ENCODE peak calls at places on chromosome 12, in five cellular contexts. G is trophoblast cell, X is IMR-90, K is H9, J is mesenchymal stem cell. H is an unnamed sample.

GRCh38 chr12:39127401-39127800 is 222.0 kb upstream of the CPNE8 start:
- DNase-seq in G (peak), X (no peak), K (no peak), J (peak), H (no peak)

GRCh38 chr12:79552186-79552585 is 138.6 kb downstream of the PAWR start:
- DNase-seq in G (no peak), X (no peak), K (no peak), J (no peak), H (no peak)

GRCh38 chr12:57476162-57476992 is 3.3 kb downstream of the ARHGAP9 start:
- DNase-seq in G (no peak), X (no peak), K (peak), J (no peak), H (no peak)

GRCh38 chr12:6538420-6539275 is 4.3 kb downstream of the GAPDH start:
- DNase-seq in G (peak), X (peak), K (peak), J (peak), H (no peak)

GRCh38 chr12:76310110-76310509 is 38.1 kb downstream of the BBS10 start:
- DNase-seq in G (peak), X (peak), K (no peak), J (no peak), H (no peak)

GRCh38 chr12:55724226-55724939 is 4.2 kb downstream of the RDH5 start:
- DNase-seq in G (peak), X (peak), K (peak), J (peak), H (no peak)

GRCh38 chr12:92065018-92065499 is 80.6 kb downstream of the BTG1 start:
- DNase-seq in G (peak), X (peak), K (no peak), J (peak), H (no peak)

GRCh38 chr12:1927751-1928351 is 9.4 kb upstream of the CACNA2D4 start:
- DNase-seq in G (no peak), X (no peak), K (peak), J (no peak), H (no peak)

GRCh38 chr12:16611146-16611545 is 5.2 kb upstream of the LMO3 start:
- DNase-seq in G (no peak), X (no peak), K (no peak), J (no peak), H (no peak)
- H3K14ac ChIP-seq in G (no peak), X (no peak), K (no peak), J (no peak), H (no peak)

DNA sequence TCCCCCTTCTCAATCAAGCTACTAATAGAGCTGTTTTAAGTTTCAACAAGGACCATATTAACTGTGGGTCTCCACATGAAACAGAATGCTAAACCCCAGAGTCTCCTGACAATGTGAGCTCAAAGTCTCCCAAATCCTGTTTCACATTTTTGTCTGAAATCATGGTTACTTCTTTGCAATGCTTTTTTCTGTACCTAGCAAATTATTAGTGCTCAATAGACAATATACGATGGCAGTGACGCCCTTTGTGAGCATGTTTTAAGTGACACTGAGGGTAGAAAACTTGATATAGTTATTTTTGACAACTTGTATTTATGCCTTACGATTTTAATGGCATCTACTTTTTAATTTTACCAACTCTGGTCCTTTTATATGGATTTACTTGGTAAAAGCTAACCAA is 85.4 kb upstream of the SOX5 start:
- DNase-seq in G (no peak), X (no peak), K (no peak), J (no peak), H (no peak)
- H3K9ac ChIP-seq in G (no peak), X (no peak), K (no peak), J (no peak), H (no peak)

DNA sequence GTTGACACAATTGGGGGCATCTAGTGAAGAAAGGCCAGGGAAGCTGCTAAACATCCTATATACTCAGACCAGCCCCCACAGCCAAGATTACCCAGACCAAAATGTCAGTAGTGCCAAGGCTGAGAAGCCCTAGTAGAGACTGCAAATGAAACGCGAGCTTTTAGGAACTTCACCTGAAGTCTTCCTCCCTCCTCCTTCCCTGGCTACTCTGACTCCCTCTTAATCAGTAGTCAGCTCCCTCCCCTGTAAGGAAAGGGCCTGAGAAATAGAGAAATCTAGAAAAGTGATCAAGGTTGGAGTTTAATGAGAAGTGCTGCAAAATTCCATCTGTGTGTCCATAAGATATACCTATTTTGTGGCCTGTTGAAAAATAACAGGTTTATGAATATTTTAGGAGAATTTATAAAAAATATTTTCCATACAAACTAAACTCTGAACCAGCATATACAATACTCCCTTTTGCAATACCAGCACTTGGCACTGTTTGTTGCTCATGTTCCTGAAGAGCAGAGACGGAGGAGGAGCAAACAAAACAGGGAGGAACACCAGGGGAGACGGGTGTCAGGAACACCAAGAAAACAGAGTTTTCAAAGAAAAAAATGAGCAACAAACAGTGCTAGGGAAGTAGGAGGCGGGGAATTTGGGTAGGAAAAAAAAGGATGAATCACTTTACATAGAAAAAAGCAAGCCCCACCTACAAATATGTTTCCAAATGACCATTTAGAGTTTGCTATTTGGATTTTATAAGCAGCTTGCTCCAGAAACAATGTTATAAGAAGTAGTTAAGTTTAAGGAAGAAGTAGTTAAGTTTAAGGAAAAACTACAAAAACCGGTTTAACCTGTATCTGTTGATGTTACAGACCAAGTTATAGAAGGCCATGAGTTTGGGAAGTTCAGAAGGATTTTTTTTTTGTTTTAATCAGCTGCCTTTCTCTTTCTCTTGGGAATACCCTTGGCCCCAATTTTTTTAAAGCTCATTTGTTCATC is 282.1 kb upstream of the GRIP1 start:
- DNase-seq in G (peak), X (no peak), K (no peak), J (no peak), H (no peak)
- H3K14ac ChIP-seq in G (peak), X (no peak), K (no peak), J (no peak), H (no peak)

DNA sequence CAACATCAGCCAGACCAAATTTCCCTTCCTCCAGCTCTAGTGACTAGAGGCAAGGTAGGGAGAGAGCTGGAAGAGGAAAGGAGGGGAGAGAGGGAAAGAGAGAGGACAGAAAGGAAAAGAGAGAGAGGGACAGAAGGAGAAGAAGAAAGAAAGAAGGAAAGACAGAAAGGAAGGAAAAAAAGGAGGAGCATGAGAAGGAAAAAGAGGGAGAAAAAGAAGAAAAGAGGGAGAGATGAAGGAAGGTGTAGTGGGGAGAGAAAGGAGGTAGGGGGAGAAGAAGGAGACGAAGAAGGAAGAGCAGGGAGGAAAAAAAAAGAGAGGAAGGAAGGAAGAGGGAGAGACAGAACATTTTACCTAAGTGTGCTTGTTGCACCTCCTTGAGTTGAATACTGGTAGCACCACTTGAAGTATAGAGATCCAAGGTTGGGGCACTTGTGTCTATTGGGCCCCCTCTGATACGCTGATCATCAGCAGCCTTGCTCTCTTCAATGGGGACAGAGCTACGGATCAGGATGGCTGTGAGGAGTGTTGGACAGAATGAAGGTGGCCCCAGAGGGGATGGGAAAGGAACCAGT is 232.5 kb downstream of the SUDS3 start:
- DNase-seq in G (peak), X (no peak), K (no peak), J (no peak), H (no peak)
- H3K9ac ChIP-seq in G (no peak), X (no peak), K (no peak), J (no peak), H (no peak)

H was measured in neuronal stem cell.